ENCODE peak calls at places on chromosomes 13 and 19, in ten cellular contexts. G is T47D; V is NCI-H2029; A is Peyer's patch; H is T-helper 2 cell; U is ovary; K is dermis microvascular lymphatic vessel endothelial cell; X is activated T-cell treated with anti-CD3 and anti-CD28 coated beads for 1 hour; O is stimulated activated CD4-positive, alpha-beta T cell treated with anti-CD3 and anti-CD28 coated beads, Interleukin-2, amount 100 ng/mL, for 48 hours; I is A172. W is an unnamed sample.

GRCh38 chr13:50592412-50593145 is 250.9 kb downstream of the DLEU7 start:
- DNase-seq in O (no peak), V (no peak), K (peak; percentile 44), H (no peak), X (no peak), G (peak; percentile 13), A (no peak), U (no peak), I (peak; percentile 79), W (peak; percentile 69)

GRCh38 chr19:13825489-13826475 is 30.5 kb downstream of the ZSWIM4 start:
- DNase-seq in I (peak; percentile 59), U (no peak), A (peak; percentile 52), G (peak; percentile 67), K (peak; percentile 32), H (no peak), X (no peak), V (no peak), O (no peak), W (no peak)

GRCh38 chr13:93304868-93305613 is 78.4 kb downstream of the GPC6 start:
- DNase-seq in X (no peak), O (no peak), U (no peak), H (no peak), V (peak; percentile 31), G (no peak), K (no peak), I (no peak), A (no peak), W (no peak)

GRCh38 chr13:52162279-52163101 is 3.1 kb upstream of the NEK3 start:
- DNase-seq in U (no peak), I (peak; percentile 74), A (no peak), K (peak; percentile 91), V (no peak), X (no peak), O (no peak), G (no peak), H (no peak), W (peak; percentile 51)

GRCh38 chr19:35577918-35578317 is 8.1 kb upstream of the PMIS2 start:
- DNase-seq in U (no peak), A (no peak), I (no peak), G (no peak), H (no peak), X (no peak), O (no peak), V (no peak), K (no peak), W (no peak)

GRCh38 chr19:16903347-16903746 is 14.5 kb downstream of the F2RL3 start:
- DNase-seq in G (no peak), U (no peak), H (no peak), V (no peak), O (no peak), X (no peak), K (no peak), I (no peak), A (no peak), W (no peak)

GRCh38 chr19:48784527-48784926 is 26.3 kb downstream of the BCAT2 start:
- DNase-seq in H (no peak), G (peak; percentile 41), A (no peak), O (no peak), X (no peak), V (no peak), K (no peak), U (no peak), I (no peak), W (no peak)

GRCh38 chr13:95535243-95535642 is 17.3 kb upstream of the CLDN10 start:
- DNase-seq in A (no peak), O (no peak), H (no peak), V (peak; percentile 11), X (no peak), G (peak; percentile 51), K (peak; percentile 94), U (no peak), I (peak; percentile 90), W (peak; percentile 75)

GRCh38 chr19:34228762-34229161 is 25.6 kb upstream of the GARRE1 start:
- DNase-seq in O (no peak), A (no peak), U (no peak), H (no peak), X (no peak), G (no peak), V (no peak), I (no peak), K (no peak), W (no peak)

W was measured in HCEC 1CT.